ENCODE peak calls at places on chromosomes 5 and 9, in five cellular contexts. One of them, this sample, is unnamed.

GRCh38 chr5:93208156-93208895 is 372.7 kb downstream of the NR2F1-AS1 start:
- DNase-seq in aorta: no peak
- DNase-seq in fibroblast of lung: peak; percentile 35
- DNase-seq in lung: no peak
- DNase-seq in astrocyte of the cerebellum: no peak
- DNase-seq in this sample: no peak

GRCh38 chr9:4680750-4681149 is 1.4 kb downstream of the CDC37L1 start:
- DNase-seq in aorta: no peak
- DNase-seq in fibroblast of lung: peak; percentile 35
- DNase-seq in lung: no peak
- DNase-seq in astrocyte of the cerebellum: no peak
- DNase-seq in this sample: no peak

GRCh38 chr5:51378778-51379652 is 4.2 kb upstream of the ISL1 start:
- DNase-seq in aorta: no peak
- DNase-seq in fibroblast of lung: no peak
- DNase-seq in lung: no peak
- DNase-seq in astrocyte of the cerebellum: peak; percentile 20
- DNase-seq in this sample: no peak

GRCh38 chr9:117411547-117411946 is 3.3 kb downstream of the ASTN2 start:
- DNase-seq in aorta: no peak
- DNase-seq in fibroblast of lung: no peak
- DNase-seq in lung: no peak
- DNase-seq in astrocyte of the cerebellum: peak; percentile 2
- DNase-seq in this sample: peak; percentile 28

GRCh38 chr9:134365791-134366222 is 39.6 kb downstream of the RXRA start:
- DNase-seq in aorta: no peak
- DNase-seq in fibroblast of lung: peak; percentile 44
- DNase-seq in lung: no peak
- DNase-seq in astrocyte of the cerebellum: no peak
- DNase-seq in this sample: peak; percentile 62

GRCh38 chr5:160432188-160432587 is 10.5 kb downstream of the PTTG1 start:
- DNase-seq in aorta: no peak
- DNase-seq in fibroblast of lung: no peak
- DNase-seq in lung: no peak
- DNase-seq in astrocyte of the cerebellum: no peak
- DNase-seq in this sample: no peak

GRCh38 chr9:36818965-36819870 is 214.8 kb downstream of the PAX5 start:
- DNase-seq in aorta: peak; percentile 57
- DNase-seq in fibroblast of lung: no peak
- DNase-seq in lung: no peak
- DNase-seq in astrocyte of the cerebellum: no peak
- DNase-seq in this sample: no peak

GRCh38 chr9:79660615-79661014 is 88.8 kb downstream of the TLE4 start:
- DNase-seq in aorta: no peak
- DNase-seq in fibroblast of lung: no peak
- DNase-seq in lung: no peak
- DNase-seq in astrocyte of the cerebellum: no peak
- DNase-seq in this sample: no peak

GRCh38 chr5:134252671-134253070 is 26.8 kb upstream of the PPP2CA start:
- DNase-seq in aorta: no peak
- DNase-seq in fibroblast of lung: peak; percentile 70
- DNase-seq in lung: no peak
- DNase-seq in astrocyte of the cerebellum: no peak
- DNase-seq in this sample: no peak

GRCh38 chr9:16867571-16868311 is 2.7 kb downstream of the BNC2 start:
- DNase-seq in aorta: no peak
- DNase-seq in fibroblast of lung: peak; percentile 78
- DNase-seq in lung: no peak
- DNase-seq in astrocyte of the cerebellum: no peak
- DNase-seq in this sample: no peak

GRCh38 chr5:73531356-73531755 is 33.1 kb downstream of the BTF3 start:
- DNase-seq in aorta: no peak
- DNase-seq in fibroblast of lung: no peak
- DNase-seq in lung: no peak
- DNase-seq in astrocyte of the cerebellum: no peak
- DNase-seq in this sample: no peak

GRCh38 chr9:94011134-94011533 is 56.0 kb upstream of the BARX1 start:
- DNase-seq in aorta: no peak
- DNase-seq in fibroblast of lung: peak; percentile 11
- DNase-seq in lung: no peak
- DNase-seq in astrocyte of the cerebellum: no peak
- DNase-seq in this sample: no peak

GRCh38 chr5:149563461-149563860 is 12.2 kb upstream of the CSNK1A1 start:
- DNase-seq in aorta: no peak
- DNase-seq in fibroblast of lung: peak; percentile 55
- DNase-seq in lung: no peak
- DNase-seq in astrocyte of the cerebellum: no peak
- DNase-seq in this sample: no peak

GRCh38 chr9:5712651-5713360 is 83.9 kb downstream of the RIC1 start:
- DNase-seq in aorta: no peak
- DNase-seq in fibroblast of lung: no peak
- DNase-seq in lung: no peak
- DNase-seq in astrocyte of the cerebellum: no peak
- DNase-seq in this sample: no peak

GRCh38 chr5:124744170-124744911 is 2.1 kb downstream of the ZNF608 start:
- DNase-seq in aorta: peak; percentile 77
- DNase-seq in fibroblast of lung: peak; percentile 61
- DNase-seq in lung: peak; percentile 59
- DNase-seq in astrocyte of the cerebellum: no peak
- DNase-seq in this sample: peak; percentile 59
- H3K4me3 ChIP-seq in aorta: peak overlapping the region; percentile 71
- H3K4me3 ChIP-seq in fibroblast of lung: peak overlapping the region; percentile 70
- H3K4me3 ChIP-seq in lung: peak overlapping the region; percentile 80
- H3K4me3 ChIP-seq in astrocyte of the cerebellum: peak overlapping the region; percentile 71
- H3K4me3 ChIP-seq in this sample: peak overlapping the region; percentile 62

GRCh38 chr9:125904155-125904841 is 157.1 kb downstream of the PBX3 start:
- DNase-seq in aorta: no peak
- DNase-seq in fibroblast of lung: peak; percentile 11
- DNase-seq in lung: no peak
- DNase-seq in astrocyte of the cerebellum: no peak
- DNase-seq in this sample: no peak
- H3K4me3 ChIP-seq in aorta: no peak overlapping the region
- H3K4me3 ChIP-seq in fibroblast of lung: no peak overlapping the region
- H3K4me3 ChIP-seq in lung: no peak overlapping the region
- H3K4me3 ChIP-seq in astrocyte of the cerebellum: no peak overlapping the region
- H3K4me3 ChIP-seq in this sample: no peak overlapping the region

GRCh38 chr9:96854877-96855273 is 561 bp upstream of the ZNF782 start:
- DNase-seq in aorta: no peak
- DNase-seq in fibroblast of lung: no peak
- DNase-seq in lung: no peak
- DNase-seq in astrocyte of the cerebellum: no peak
- DNase-seq in this sample: no peak
- H3K4me3 ChIP-seq in aorta: no peak overlapping the region
- H3K4me3 ChIP-seq in fibroblast of lung: peak overlapping the region; percentile 79
- H3K4me3 ChIP-seq in lung: no peak overlapping the region
- H3K4me3 ChIP-seq in astrocyte of the cerebellum: peak overlapping the region; percentile 66
- H3K4me3 ChIP-seq in this sample: peak overlapping the region; percentile 66

GRCh38 chr9:89313842-89314241 is 2.8 kb downstream of the CKS2 start:
- DNase-seq in aorta: no peak
- DNase-seq in fibroblast of lung: no peak
- DNase-seq in lung: no peak
- DNase-seq in astrocyte of the cerebellum: no peak
- DNase-seq in this sample: no peak
- H3K4me3 ChIP-seq in aorta: no peak overlapping the region
- H3K4me3 ChIP-seq in fibroblast of lung: peak overlapping the region; percentile 84
- H3K4me3 ChIP-seq in lung: no peak overlapping the region
- H3K4me3 ChIP-seq in astrocyte of the cerebellum: peak overlapping the region; percentile 83
- H3K4me3 ChIP-seq in this sample: no peak overlapping the region

GRCh38 chr5:34915856-34916192 is 313 bp downstream of the BRIX1 start:
- DNase-seq in aorta: no peak
- DNase-seq in fibroblast of lung: no peak
- DNase-seq in lung: no peak
- DNase-seq in astrocyte of the cerebellum: no peak
- DNase-seq in this sample: no peak
- H3K4me3 ChIP-seq in aorta: peak overlapping the region; percentile 64
- H3K4me3 ChIP-seq in fibroblast of lung: peak overlapping the region; percentile 94
- H3K4me3 ChIP-seq in lung: peak overlapping the region; percentile 94
- H3K4me3 ChIP-seq in astrocyte of the cerebellum: peak overlapping the region; percentile 76
- H3K4me3 ChIP-seq in this sample: peak overlapping the region; percentile 85

GRCh38 chr5:67238191-67238590 is 41.6 kb upstream of the CD180 start:
- DNase-seq in aorta: no peak
- DNase-seq in fibroblast of lung: peak; percentile 40
- DNase-seq in lung: no peak
- DNase-seq in astrocyte of the cerebellum: no peak
- DNase-seq in this sample: no peak

GRCh38 chr5:67235399-67236110 is 39.0 kb upstream of the CD180 start:
- DNase-seq in aorta: no peak
- DNase-seq in fibroblast of lung: no peak
- DNase-seq in lung: no peak
- DNase-seq in astrocyte of the cerebellum: no peak
- DNase-seq in this sample: no peak

GRCh38 chr5:67233075-67233474 is 36.5 kb upstream of the CD180 start:
- DNase-seq in aorta: no peak
- DNase-seq in fibroblast of lung: peak; percentile 54
- DNase-seq in lung: no peak
- DNase-seq in astrocyte of the cerebellum: no peak
- DNase-seq in this sample: no peak

DNA sequence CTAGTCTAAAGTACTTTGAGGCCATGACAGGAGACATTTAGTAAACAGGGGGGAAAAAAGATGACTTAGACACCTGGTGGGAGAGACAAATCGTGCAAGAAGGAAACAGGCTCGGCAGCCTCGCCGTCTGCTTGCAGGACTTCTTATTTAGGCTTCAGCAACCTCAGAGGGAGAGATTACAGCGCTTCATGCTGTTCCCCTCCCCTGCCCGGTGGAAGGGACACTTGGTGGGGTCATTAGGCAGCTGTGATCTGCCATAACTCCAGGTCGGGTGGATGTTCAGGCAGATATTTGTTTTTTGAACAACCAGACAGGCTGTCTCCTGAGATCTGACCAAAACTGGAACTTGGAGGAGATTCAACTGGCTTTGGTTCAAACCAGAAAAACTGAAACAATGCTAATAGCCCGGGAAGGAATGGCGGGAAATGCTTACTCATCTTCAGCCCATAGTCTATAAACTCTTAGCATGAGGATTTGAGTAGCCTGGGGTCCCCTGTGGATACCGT is 38.1 kb upstream of the CD180 start:
- DNase-seq in aorta: no peak
- DNase-seq in fibroblast of lung: peak; percentile 87
- DNase-seq in lung: peak; percentile 46
- DNase-seq in astrocyte of the cerebellum: peak; percentile 95
- DNase-seq in this sample: peak; percentile 73
- H3K4me3 ChIP-seq in aorta: no peak overlapping the region
- H3K4me3 ChIP-seq in fibroblast of lung: peak overlapping the region; percentile 27
- H3K4me3 ChIP-seq in lung: no peak overlapping the region
- H3K4me3 ChIP-seq in astrocyte of the cerebellum: no peak overlapping the region
- H3K4me3 ChIP-seq in this sample: peak overlapping the region; percentile 14

This sample was measured in heart right ventricle.